ENCODE peak calls at places on chromosomes 16 and 17, in seven cellular contexts. L is breast epithelium, G is transverse colon, P is NCI-H1092 treated with DMSO at 0.1 percent for 48 hours, E is T-helper 2 cell, M is NCI-H774, J is hypothalamus. N is an unnamed sample.

GRCh38 chr17:44363613-44364159 is at the start of gene FAM171A2:
- DNase-seq in L (no peak), G (peak), P (peak), E (peak), M (peak), J (peak), N (peak)

GRCh38 chr17:66633322-66633965 is 201.5 kb upstream of the CACNG5 start:
- DNase-seq in L (no peak), G (no peak), P (no peak), E (peak), M (no peak), J (no peak), N (peak)

GRCh38 chr17:44921122-44921882 is 6.0 kb upstream of the GFAP start:
- DNase-seq in L (no peak), G (no peak), P (no peak), E (no peak), M (no peak), J (no peak), N (no peak)

GRCh38 chr17:40432864-40433528 is 10.3 kb upstream of the IGFBP4 start:
- DNase-seq in L (no peak), G (peak), P (no peak), E (no peak), M (no peak), J (no peak), N (no peak)

GRCh38 chr17:79192503-79193500 is 118.2 kb downstream of the ENGASE start:
- DNase-seq in L (no peak), G (no peak), P (no peak), E (peak), M (no peak), J (peak), N (no peak)

GRCh38 chr17:55037828-55038227 is 69.3 kb downstream of the STXBP4 start:
- DNase-seq in L (no peak), G (no peak), P (no peak), E (peak), M (no peak), J (no peak), N (no peak)

GRCh38 chr17:77323413-77324171 is 182.8 kb downstream of the SEC14L1 start:
- DNase-seq in L (peak), G (peak), P (no peak), E (no peak), M (no peak), J (no peak), N (no peak)

GRCh38 chr17:77287432-77288068 is 146.8 kb downstream of the SEC14L1 start:
- DNase-seq in L (peak), G (peak), P (peak), E (no peak), M (no peak), J (peak), N (peak)

GRCh38 chr16:56792960-56793359 is 63.0 kb downstream of the NUP93 start:
- DNase-seq in L (no peak), G (no peak), P (peak), E (no peak), M (no peak), J (no peak), N (no peak)

GRCh38 chr17:76873856-76874255 is 5.7 kb downstream of the MGAT5B start:
- DNase-seq in L (no peak), G (no peak), P (no peak), E (no peak), M (no peak), J (no peak), N (no peak)

GRCh38 chr17:79036609-79037008 is 12.6 kb downstream of the C1QTNF1 start:
- DNase-seq in L (no peak), G (no peak), P (no peak), E (no peak), M (no peak), J (peak), N (no peak)

N was measured in small intestine.